ENCODE peak calls at places on chromosomes 4 and X, in four cellular contexts. P is stimulated activated CD8-positive, alpha-beta memory T cell treated with anti-CD3 and anti-CD28 coated beads, Interleukin-4, amount 100 ng/mL, for 4 hours; R is amygdala; I is T47D. D is an unnamed sample.

GRCh38 chr4:176306837-176307590 is 12.8 kb upstream of the SPCS3 start:
- DNase-seq in P (no peak), R (no peak), I (no peak), D (no peak)

GRCh38 chr4:80138556-80139538 is 58.5 kb upstream of the PRDM8 start:
- DNase-seq in P (peak; percentile 15), R (no peak), I (no peak), D (no peak)

GRCh38 chr4:113080050-113080449 is 30.6 kb downstream of the ANK2 start:
- DNase-seq in P (no peak), R (peak; percentile 2), I (no peak), D (no peak)

GRCh38 chr4:157115613-157116340 is 39.8 kb downstream of the GLRB start:
- DNase-seq in P (no peak), R (no peak), I (peak; percentile 12), D (no peak)

GRCh38 chr4:76208005-76208765 is 5.4 kb downstream of the SCARB2 start:
- DNase-seq in P (no peak), R (peak; percentile 29), I (peak; percentile 61), D (peak; percentile 67)

GRCh38 chr4:78689224-78689623 is 86.9 kb upstream of the BMP2K start:
- DNase-seq in P (no peak), R (no peak), I (no peak), D (no peak)

GRCh38 chr4:56240554-56241190 is 146.6 kb downstream of the AASDH start:
- DNase-seq in P (no peak), R (no peak), I (no peak), D (no peak)

GRCh38 chrX:97482901-97483300 is 599.2 kb downstream of the RPA4 start:
- DNase-seq in P (no peak), R (no peak), I (no peak), D (no peak)

GRCh38 chrX:69018416-69019072 is 146.7 kb downstream of the PJA1 start:
- DNase-seq in P (no peak), R (no peak), I (no peak), D (no peak)

GRCh38 chrX:128698528-128698927 is 646.3 kb upstream of the ACTRT1 start:
- DNase-seq in P (no peak), R (no peak), I (no peak), D (no peak)

D was measured in occipital lobe.